ENCODE peak calls at places on chromosomes 5 and 9, in eight cellular contexts. One of them, this sample, is unnamed.

GRCh38 chr9:94801242-94801641 is 74.7 kb downstream of the AOPEP start:
- DNase-seq in ovary: no peak
- DNase-seq in A549: no peak
- DNase-seq in psoas muscle: no peak
- DNase-seq in heart right ventricle: no peak
- DNase-seq in H9: no peak
- DNase-seq in CD8-positive, alpha-beta T cell: no peak
- DNase-seq in mesenchymal stem cell: peak
- DNase-seq in this sample: no peak

GRCh38 chr5:117621921-117622320 is 1047.3 kb upstream of the SEMA6A start:
- DNase-seq in heart right ventricle: no peak
- DNase-seq in psoas muscle: no peak
- DNase-seq in A549: no peak
- DNase-seq in H9: no peak
- DNase-seq in ovary: no peak
- DNase-seq in mesenchymal stem cell: no peak
- DNase-seq in CD8-positive, alpha-beta T cell: no peak
- DNase-seq in this sample: no peak

GRCh38 chr5:53358794-53359193 is 121.6 kb upstream of the FST start:
- DNase-seq in psoas muscle: no peak
- DNase-seq in ovary: no peak
- DNase-seq in CD8-positive, alpha-beta T cell: no peak
- DNase-seq in heart right ventricle: no peak
- DNase-seq in A549: no peak
- DNase-seq in mesenchymal stem cell: no peak
- DNase-seq in H9: no peak
- DNase-seq in this sample: no peak

GRCh38 chr5:115456539-115456938 is 88.0 kb downstream of the FEM1C start:
- DNase-seq in ovary: no peak
- DNase-seq in H9: no peak
- DNase-seq in CD8-positive, alpha-beta T cell: no peak
- DNase-seq in heart right ventricle: no peak
- DNase-seq in A549: no peak
- DNase-seq in mesenchymal stem cell: no peak
- DNase-seq in psoas muscle: no peak
- DNase-seq in this sample: no peak

GRCh38 chr9:111730937-111731567 is 63.7 kb downstream of the SHOC1 start:
- DNase-seq in A549: no peak
- DNase-seq in CD8-positive, alpha-beta T cell: no peak
- DNase-seq in mesenchymal stem cell: peak
- DNase-seq in heart right ventricle: no peak
- DNase-seq in ovary: no peak
- DNase-seq in psoas muscle: no peak
- DNase-seq in H9: no peak
- DNase-seq in this sample: no peak

GRCh38 chr9:132991351-132992300 is 13.1 kb downstream of the GFI1B start:
- DNase-seq in heart right ventricle: no peak
- DNase-seq in ovary: no peak
- DNase-seq in A549: no peak
- DNase-seq in mesenchymal stem cell: no peak
- DNase-seq in CD8-positive, alpha-beta T cell: no peak
- DNase-seq in psoas muscle: no peak
- DNase-seq in H9: no peak
- DNase-seq in this sample: no peak

GRCh38 chr5:5347442-5347841 is 75.0 kb upstream of the ICE1 start:
- DNase-seq in A549: no peak
- DNase-seq in CD8-positive, alpha-beta T cell: no peak
- DNase-seq in psoas muscle: no peak
- DNase-seq in heart right ventricle: no peak
- DNase-seq in H9: no peak
- DNase-seq in mesenchymal stem cell: no peak
- DNase-seq in ovary: no peak
- DNase-seq in this sample: no peak

GRCh38 chr5:138610468-138611294 is 35.5 kb upstream of the HSPA9 start:
- DNase-seq in H9: peak
- DNase-seq in ovary: peak
- DNase-seq in A549: peak
- DNase-seq in psoas muscle: no peak
- DNase-seq in mesenchymal stem cell: peak
- DNase-seq in CD8-positive, alpha-beta T cell: no peak
- DNase-seq in heart right ventricle: peak
- DNase-seq in this sample: peak

GRCh38 chr5:132673939-132674630 is at the start of gene IL4:
- DNase-seq in A549: no peak
- DNase-seq in ovary: no peak
- DNase-seq in H9: no peak
- DNase-seq in mesenchymal stem cell: no peak
- DNase-seq in CD8-positive, alpha-beta T cell: peak
- DNase-seq in psoas muscle: no peak
- DNase-seq in heart right ventricle: no peak
- DNase-seq in this sample: no peak

GRCh38 chr5:11166906-11167305 is 405.9 kb upstream of the DAP start:
- DNase-seq in ovary: no peak
- DNase-seq in H9: no peak
- DNase-seq in heart right ventricle: no peak
- DNase-seq in CD8-positive, alpha-beta T cell: no peak
- DNase-seq in A549: no peak
- DNase-seq in mesenchymal stem cell: no peak
- DNase-seq in psoas muscle: no peak
- DNase-seq in this sample: no peak

GRCh38 chr5:147509710-147510651 is at the start of gene DPYSL3:
- DNase-seq in psoas muscle: peak
- DNase-seq in CD8-positive, alpha-beta T cell: no peak
- DNase-seq in mesenchymal stem cell: peak
- DNase-seq in H9: peak
- DNase-seq in heart right ventricle: peak
- DNase-seq in ovary: peak
- DNase-seq in A549: peak
- DNase-seq in this sample: peak

GRCh38 chr5:151298063-151298462 is 5.5 kb downstream of the SLC36A3 start:
- DNase-seq in A549: peak
- DNase-seq in mesenchymal stem cell: peak
- DNase-seq in ovary: no peak
- DNase-seq in CD8-positive, alpha-beta T cell: no peak
- DNase-seq in psoas muscle: no peak
- DNase-seq in H9: peak
- DNase-seq in heart right ventricle: peak
- DNase-seq in this sample: no peak

GRCh38 chr5:144369001-144369400 is 198.3 kb downstream of the KCTD16 start:
- DNase-seq in ovary: no peak
- DNase-seq in mesenchymal stem cell: no peak
- DNase-seq in H9: no peak
- DNase-seq in psoas muscle: no peak
- DNase-seq in CD8-positive, alpha-beta T cell: no peak
- DNase-seq in A549: no peak
- DNase-seq in heart right ventricle: no peak
- DNase-seq in this sample: no peak

GRCh38 chr5:10456583-10457562 is 15.2 kb downstream of the ROPN1L start:
- DNase-seq in mesenchymal stem cell: peak
- DNase-seq in A549: no peak
- DNase-seq in heart right ventricle: no peak
- DNase-seq in H9: no peak
- DNase-seq in ovary: no peak
- DNase-seq in psoas muscle: peak
- DNase-seq in CD8-positive, alpha-beta T cell: no peak
- DNase-seq in this sample: no peak

GRCh38 chr5:35478856-35479682 is 138.6 kb upstream of the SPEF2 start:
- DNase-seq in A549: no peak
- DNase-seq in ovary: no peak
- DNase-seq in psoas muscle: no peak
- DNase-seq in heart right ventricle: no peak
- DNase-seq in mesenchymal stem cell: peak
- DNase-seq in H9: no peak
- DNase-seq in CD8-positive, alpha-beta T cell: no peak
- DNase-seq in this sample: no peak

GRCh38 chr9:113538646-113539430 is 75.3 kb downstream of the RGS3 start:
- DNase-seq in CD8-positive, alpha-beta T cell: no peak
- DNase-seq in psoas muscle: no peak
- DNase-seq in A549: no peak
- DNase-seq in ovary: no peak
- DNase-seq in H9: no peak
- DNase-seq in heart right ventricle: no peak
- DNase-seq in mesenchymal stem cell: no peak
- DNase-seq in this sample: no peak

GRCh38 chr9:108643756-108644510 is 211.9 kb downstream of the ACTL7B start:
- DNase-seq in psoas muscle: no peak
- DNase-seq in mesenchymal stem cell: no peak
- DNase-seq in H9: no peak
- DNase-seq in heart right ventricle: no peak
- DNase-seq in CD8-positive, alpha-beta T cell: no peak
- DNase-seq in ovary: no peak
- DNase-seq in A549: no peak
- DNase-seq in this sample: no peak

GRCh38 chr5:154972476-154973080 is 31.7 kb downstream of the MRPL22 start:
- DNase-seq in heart right ventricle: peak
- DNase-seq in A549: peak
- DNase-seq in CD8-positive, alpha-beta T cell: no peak
- DNase-seq in psoas muscle: no peak
- DNase-seq in H9: peak
- DNase-seq in ovary: peak
- DNase-seq in mesenchymal stem cell: peak
- DNase-seq in this sample: no peak

GRCh38 chr5:69431424-69432303 is 16.7 kb downstream of the MARVELD2 start:
- DNase-seq in heart right ventricle: no peak
- DNase-seq in mesenchymal stem cell: no peak
- DNase-seq in CD8-positive, alpha-beta T cell: no peak
- DNase-seq in A549: no peak
- DNase-seq in ovary: no peak
- DNase-seq in H9: no peak
- DNase-seq in psoas muscle: no peak
- DNase-seq in this sample: no peak

GRCh38 chr5:56561-57290 is 35.2 kb upstream of the PLEKHG4B start:
- DNase-seq in H9: peak
- DNase-seq in heart right ventricle: no peak
- DNase-seq in mesenchymal stem cell: peak
- DNase-seq in ovary: no peak
- DNase-seq in CD8-positive, alpha-beta T cell: no peak
- DNase-seq in psoas muscle: no peak
- DNase-seq in A549: no peak
- DNase-seq in this sample: no peak

GRCh38 chr9:112048924-112049785 is 125.9 kb downstream of the SUSD1 start:
- DNase-seq in heart right ventricle: no peak
- DNase-seq in H9: no peak
- DNase-seq in mesenchymal stem cell: no peak
- DNase-seq in psoas muscle: no peak
- DNase-seq in CD8-positive, alpha-beta T cell: no peak
- DNase-seq in ovary: no peak
- DNase-seq in A549: no peak
- DNase-seq in this sample: no peak

GRCh38 chr5:74124826-74125225 is 498.8 kb downstream of the ARHGEF28 start:
- DNase-seq in ovary: no peak
- DNase-seq in H9: no peak
- DNase-seq in psoas muscle: no peak
- DNase-seq in heart right ventricle: no peak
- DNase-seq in A549: no peak
- DNase-seq in mesenchymal stem cell: peak
- DNase-seq in CD8-positive, alpha-beta T cell: no peak
- DNase-seq in this sample: no peak

GRCh38 chr5:61884242-61884855 is 421.7 kb upstream of the KIF2A start:
- DNase-seq in mesenchymal stem cell: no peak
- DNase-seq in CD8-positive, alpha-beta T cell: no peak
- DNase-seq in H9: no peak
- DNase-seq in psoas muscle: no peak
- DNase-seq in heart right ventricle: no peak
- DNase-seq in ovary: no peak
- DNase-seq in A549: no peak
- DNase-seq in this sample: no peak

GRCh38 chr9:92962846-92963245 is 15.5 kb downstream of the FGD3 start:
- DNase-seq in A549: no peak
- DNase-seq in ovary: no peak
- DNase-seq in CD8-positive, alpha-beta T cell: no peak
- DNase-seq in H9: no peak
- DNase-seq in psoas muscle: no peak
- DNase-seq in mesenchymal stem cell: no peak
- DNase-seq in heart right ventricle: no peak
- DNase-seq in this sample: no peak
- H3K27ac ChIP-seq in A549: no peak
- H3K27ac ChIP-seq in ovary: no peak
- H3K27ac ChIP-seq in CD8-positive, alpha-beta T cell: peak
- H3K27ac ChIP-seq in H9: no peak
- H3K27ac ChIP-seq in psoas muscle: no peak
- H3K27ac ChIP-seq in mesenchymal stem cell: no peak
- H3K27ac ChIP-seq in heart right ventricle: no peak
- H3K27ac ChIP-seq in this sample: no peak

GRCh38 chr9:128503870-128504269 is 649 bp upstream of the GLE1 start:
- DNase-seq in ovary: peak
- DNase-seq in CD8-positive, alpha-beta T cell: no peak
- DNase-seq in A549: no peak
- DNase-seq in psoas muscle: peak
- DNase-seq in H9: no peak
- DNase-seq in mesenchymal stem cell: peak
- DNase-seq in heart right ventricle: no peak
- DNase-seq in this sample: no peak
- H3K27ac ChIP-seq in ovary: peak
- H3K27ac ChIP-seq in CD8-positive, alpha-beta T cell: no peak
- H3K27ac ChIP-seq in A549: peak
- H3K27ac ChIP-seq in psoas muscle: peak
- H3K27ac ChIP-seq in H9: no peak
- H3K27ac ChIP-seq in mesenchymal stem cell: no peak
- H3K27ac ChIP-seq in heart right ventricle: peak
- H3K27ac ChIP-seq in this sample: no peak

DNA sequence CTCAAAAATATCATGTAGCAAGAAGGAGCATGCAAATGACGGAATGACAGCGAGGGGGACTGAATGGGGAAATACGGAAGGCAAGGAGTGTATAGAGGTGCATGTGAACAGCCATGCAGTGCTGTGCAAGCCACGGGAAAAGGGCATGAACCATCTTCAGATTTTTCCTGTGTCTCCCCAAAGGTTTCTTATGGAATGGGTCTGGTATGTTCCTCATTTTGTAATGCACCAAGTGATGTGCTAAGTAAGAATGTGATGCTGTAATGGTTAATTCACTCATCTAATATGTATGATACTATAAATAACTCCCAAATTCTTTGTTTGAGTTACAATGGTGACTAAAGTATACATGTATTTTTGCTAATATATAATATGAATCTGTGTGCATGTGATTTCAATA is 99.0 kb upstream of the DAB2 start:
- DNase-seq in CD8-positive, alpha-beta T cell: no peak
- DNase-seq in heart right ventricle: no peak
- DNase-seq in A549: no peak
- DNase-seq in ovary: no peak
- DNase-seq in H9: no peak
- DNase-seq in psoas muscle: no peak
- DNase-seq in mesenchymal stem cell: peak
- DNase-seq in this sample: no peak
- H3K27ac ChIP-seq in CD8-positive, alpha-beta T cell: no peak
- H3K27ac ChIP-seq in heart right ventricle: no peak
- H3K27ac ChIP-seq in A549: no peak
- H3K27ac ChIP-seq in ovary: no peak
- H3K27ac ChIP-seq in H9: no peak
- H3K27ac ChIP-seq in psoas muscle: no peak
- H3K27ac ChIP-seq in mesenchymal stem cell: peak
- H3K27ac ChIP-seq in this sample: no peak

DNA sequence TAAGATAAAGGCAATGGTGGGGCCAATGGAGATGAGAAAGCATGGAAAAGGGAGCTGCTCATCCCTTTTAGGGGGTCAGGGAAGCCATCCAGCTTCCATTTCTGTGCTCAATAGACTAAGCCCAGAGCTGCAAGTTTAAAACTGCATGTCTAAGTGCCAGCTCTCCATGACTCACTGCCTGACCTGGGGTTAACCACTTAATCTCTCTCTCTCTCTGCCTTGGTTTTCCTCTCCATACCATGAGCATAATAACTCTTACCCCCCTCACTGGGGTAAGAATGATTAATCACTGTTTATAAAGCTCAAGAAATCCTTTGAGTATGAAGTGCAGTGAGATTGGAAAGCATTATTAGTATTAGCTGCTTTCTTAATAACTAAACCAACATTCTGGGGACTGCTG is 1382.4 kb upstream of the WWC1 start:
- DNase-seq in A549: no peak
- DNase-seq in ovary: no peak
- DNase-seq in CD8-positive, alpha-beta T cell: no peak
- DNase-seq in H9: no peak
- DNase-seq in mesenchymal stem cell: peak
- DNase-seq in heart right ventricle: no peak
- DNase-seq in psoas muscle: no peak
- DNase-seq in this sample: no peak
- H3K27ac ChIP-seq in A549: no peak
- H3K27ac ChIP-seq in ovary: no peak
- H3K27ac ChIP-seq in CD8-positive, alpha-beta T cell: no peak
- H3K27ac ChIP-seq in H9: no peak
- H3K27ac ChIP-seq in mesenchymal stem cell: no peak
- H3K27ac ChIP-seq in heart right ventricle: no peak
- H3K27ac ChIP-seq in psoas muscle: no peak
- H3K27ac ChIP-seq in this sample: no peak

This sample was measured in caudate nucleus.